ENCODE peak calls at places on chromosomes 5 and 9, in four cellular contexts. One of them, this sample, is unnamed.

GRCh38 chr5:134135091-134135655 is 20.7 kb downstream of the TCF7 start:
- DNase-seq in fibroblast of lung: no peak
- DNase-seq in GM12878: no peak
- DNase-seq in OCI-LY7: no peak
- DNase-seq in this sample: no peak

GRCh38 chr5:103446813-103447212 is 115.8 kb downstream of the NUDT12 start:
- DNase-seq in OCI-LY7: no peak
- DNase-seq in GM12878: no peak
- DNase-seq in fibroblast of lung: peak
- DNase-seq in this sample: no peak

GRCh38 chr9:93262537-93263310 is 78.8 kb downstream of the WNK2 start:
- DNase-seq in fibroblast of lung: no peak
- DNase-seq in OCI-LY7: no peak
- DNase-seq in GM12878: no peak
- DNase-seq in this sample: no peak

GRCh38 chr9:98085955-98086354 is 29.4 kb downstream of the NANS start:
- DNase-seq in fibroblast of lung: no peak
- DNase-seq in GM12878: no peak
- DNase-seq in OCI-LY7: no peak
- DNase-seq in this sample: peak

GRCh38 chr5:72074238-72074637 is 33.0 kb upstream of the MAP1B start:
- DNase-seq in GM12878: no peak
- DNase-seq in fibroblast of lung: no peak
- DNase-seq in OCI-LY7: no peak
- DNase-seq in this sample: no peak

GRCh38 chr5:42429694-42430093 is 6.5 kb downstream of the GHR start:
- DNase-seq in fibroblast of lung: no peak
- DNase-seq in OCI-LY7: no peak
- DNase-seq in GM12878: no peak
- DNase-seq in this sample: no peak

GRCh38 chr5:142149363-142149762 is 40.8 kb downstream of the NDFIP1 start:
- DNase-seq in fibroblast of lung: no peak
- DNase-seq in OCI-LY7: no peak
- DNase-seq in GM12878: no peak
- DNase-seq in this sample: no peak

GRCh38 chr5:122403965-122404364 is 91.9 kb downstream of the SNCAIP start:
- DNase-seq in fibroblast of lung: no peak
- DNase-seq in OCI-LY7: no peak
- DNase-seq in GM12878: no peak
- DNase-seq in this sample: no peak

GRCh38 chr9:107294756-107295155 is 11.7 kb downstream of the RAD23B start:
- DNase-seq in OCI-LY7: no peak
- DNase-seq in fibroblast of lung: no peak
- DNase-seq in GM12878: no peak
- DNase-seq in this sample: no peak

GRCh38 chr9:135907006-135907434 is 326 bp downstream of the CAMSAP1 start:
- DNase-seq in OCI-LY7: no peak
- DNase-seq in GM12878: no peak
- DNase-seq in fibroblast of lung: peak
- DNase-seq in this sample: peak
- H3K4me2 ChIP-seq in OCI-LY7: peak
- H3K4me2 ChIP-seq in GM12878: no peak
- H3K4me2 ChIP-seq in fibroblast of lung: no peak
- H3K4me2 ChIP-seq in this sample: peak

GRCh38 chr5:59709346-59709821 is 184.1 kb downstream of the PDE4D start:
- DNase-seq in GM12878: no peak
- DNase-seq in fibroblast of lung: peak
- DNase-seq in OCI-LY7: no peak
- DNase-seq in this sample: peak
- H3K27ac ChIP-seq in GM12878: no peak
- H3K27ac ChIP-seq in fibroblast of lung: no peak
- H3K27ac ChIP-seq in OCI-LY7: no peak
- H3K27ac ChIP-seq in this sample: peak

GRCh38 chr5:56984445-56984844 is 32.5 kb upstream of the MIER3 start:
- DNase-seq in fibroblast of lung: peak
- DNase-seq in GM12878: no peak
- DNase-seq in OCI-LY7: no peak
- DNase-seq in this sample: no peak
- H3K4me2 ChIP-seq in fibroblast of lung: no peak
- H3K4me2 ChIP-seq in GM12878: no peak
- H3K4me2 ChIP-seq in OCI-LY7: no peak
- H3K4me2 ChIP-seq in this sample: no peak

DNA sequence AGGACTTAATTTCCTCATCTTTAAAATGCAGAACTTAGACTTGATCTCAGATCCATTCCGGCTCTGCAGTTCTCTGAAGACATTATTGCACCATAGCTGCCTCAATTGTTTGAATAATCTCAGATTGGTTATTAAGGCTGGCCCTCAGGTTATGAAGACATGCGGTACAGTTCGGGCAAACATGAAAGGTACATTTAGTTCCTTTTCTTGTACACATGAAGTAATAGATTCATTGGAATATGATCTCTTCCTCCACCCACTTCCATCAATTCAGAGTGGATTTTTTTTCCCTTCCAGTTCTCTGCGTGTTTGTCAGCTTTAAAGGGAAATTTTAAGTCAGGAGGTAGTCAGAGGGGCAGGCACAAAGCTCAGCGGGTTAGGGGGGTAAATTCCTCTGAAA is 28.0 kb downstream of the ATP6V0E1 start:
- DNase-seq in fibroblast of lung: no peak
- DNase-seq in GM12878: no peak
- DNase-seq in OCI-LY7: no peak
- DNase-seq in this sample: no peak
- H3K27ac ChIP-seq in fibroblast of lung: no peak
- H3K27ac ChIP-seq in GM12878: no peak
- H3K27ac ChIP-seq in OCI-LY7: no peak
- H3K27ac ChIP-seq in this sample: no peak

DNA sequence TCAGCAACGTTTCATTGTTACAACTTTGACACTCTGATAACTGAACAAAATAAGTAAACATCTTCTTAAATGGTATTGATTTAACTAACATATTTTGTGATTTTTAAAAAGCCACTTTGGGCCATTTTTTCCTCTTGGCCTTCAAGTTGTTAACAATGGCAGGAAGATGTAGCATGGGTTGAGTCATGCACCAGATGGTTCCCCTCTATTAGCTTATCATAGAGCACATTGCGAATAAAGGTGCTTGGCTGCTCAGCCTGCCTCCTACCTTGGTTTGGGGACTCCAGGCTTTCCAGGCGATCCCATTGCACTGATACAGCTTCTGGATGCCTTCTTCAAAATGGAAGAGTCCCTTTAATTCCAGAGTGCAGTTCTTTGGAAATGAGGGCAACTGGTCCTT is 24.1 kb upstream of the CER1 start:
- DNase-seq in OCI-LY7: no peak
- DNase-seq in GM12878: no peak
- DNase-seq in fibroblast of lung: no peak
- DNase-seq in this sample: no peak
- H3K4me2 ChIP-seq in OCI-LY7: no peak
- H3K4me2 ChIP-seq in GM12878: no peak
- H3K4me2 ChIP-seq in fibroblast of lung: no peak
- H3K4me2 ChIP-seq in this sample: no peak